ENCODE peak calls at places on chromosome 11, in four cellular contexts. X, A, D and Q are unnamed samples.

GRCh38 chr11:65274734-65275682 is 13.2 kb downstream of the POLA2 start:
- DNase-seq in X (peak), A (peak), D (peak), Q (peak)

GRCh38 chr11:78740175-78741161 is 165.8 kb upstream of the NARS2 start:
- DNase-seq in X (no peak), A (no peak), D (peak), Q (no peak)

GRCh38 chr11:19673924-19674390 is 38.7 kb upstream of the NAV2 start:
- DNase-seq in X (peak), A (peak), D (peak), Q (no peak)

GRCh38 chr11:115613986-115614625 is 109.9 kb upstream of the CADM1 start:
- DNase-seq in X (no peak), A (no peak), D (no peak), Q (no peak)

GRCh38 chr11:61152816-61153592 is 8.2 kb downstream of the VPS37C start:
- DNase-seq in X (no peak), A (no peak), D (no peak), Q (no peak)

GRCh38 chr11:16195659-16196058 is 160.7 kb downstream of the SOX6 start:
- DNase-seq in X (no peak), A (no peak), D (no peak), Q (no peak)

GRCh38 chr11:67371199-67371548 is 2.2 kb downstream of the CLCF1 start:
- DNase-seq in X (no peak), A (no peak), D (no peak), Q (no peak)

GRCh38 chr11:35151241-35151640 is 12.3 kb downstream of the CD44 start:
- DNase-seq in X (no peak), A (no peak), D (no peak), Q (no peak)

GRCh38 chr11:125402436-125402835 is 93.6 kb downstream of the FEZ1 start:
- DNase-seq in X (no peak), A (no peak), D (no peak), Q (no peak)

GRCh38 chr11:27720277-27720830 is 20.1 kb upstream of the BDNF start:
- DNase-seq in X (peak), A (no peak), D (peak), Q (peak)

GRCh38 chr11:18657696-18658095 is 23.6 kb upstream of the SPTY2D1 start:
- DNase-seq in X (no peak), A (no peak), D (no peak), Q (no peak)

GRCh38 chr11:73159981-73160777 is 18.1 kb upstream of the FCHSD2 start:
- DNase-seq in X (no peak), A (no peak), D (no peak), Q (no peak)

GRCh38 chr11:125368757-125369156 is 127.3 kb downstream of the FEZ1 start:
- DNase-seq in X (no peak), A (no peak), D (no peak), Q (no peak)

GRCh38 chr11:117973446-117973922 is 12.7 kb upstream of the IL10RA start:
- DNase-seq in X (no peak), A (peak), D (no peak), Q (no peak)

GRCh38 chr11:119728651-119729580 is at the start of gene NECTIN1:
- DNase-seq in X (peak), A (peak), D (peak), Q (peak)
- TF ChIP-seq POLR2A in X (no peak), A (peak), D (peak), Q (peak)

GRCh38 chr11:101442936-101443521 is 140.8 kb downstream of the TRPC6 start:
- DNase-seq in X (no peak), A (no peak), D (no peak), Q (no peak)
- TF ChIP-seq POLR2A in X (no peak), A (no peak), D (no peak), Q (no peak)

GRCh38 chr11:83195176-83195531 is 1.6 kb downstream of the ANKRD42 start:
- DNase-seq in X (no peak), A (peak), D (no peak), Q (peak)

GRCh38 chr11:83192846-83193245 is 666 bp upstream of the ANKRD42 start:
- DNase-seq in X (no peak), A (no peak), D (no peak), Q (peak)

GRCh38 chr11:83195649-83196048 is 2.1 kb downstream of the ANKRD42 start:
- DNase-seq in X (no peak), A (no peak), D (no peak), Q (no peak)

GRCh38 chr11:83193315-83194283 is at the start of gene ANKRD42:
- DNase-seq in X (peak), A (peak), D (peak), Q (peak)

DNA sequence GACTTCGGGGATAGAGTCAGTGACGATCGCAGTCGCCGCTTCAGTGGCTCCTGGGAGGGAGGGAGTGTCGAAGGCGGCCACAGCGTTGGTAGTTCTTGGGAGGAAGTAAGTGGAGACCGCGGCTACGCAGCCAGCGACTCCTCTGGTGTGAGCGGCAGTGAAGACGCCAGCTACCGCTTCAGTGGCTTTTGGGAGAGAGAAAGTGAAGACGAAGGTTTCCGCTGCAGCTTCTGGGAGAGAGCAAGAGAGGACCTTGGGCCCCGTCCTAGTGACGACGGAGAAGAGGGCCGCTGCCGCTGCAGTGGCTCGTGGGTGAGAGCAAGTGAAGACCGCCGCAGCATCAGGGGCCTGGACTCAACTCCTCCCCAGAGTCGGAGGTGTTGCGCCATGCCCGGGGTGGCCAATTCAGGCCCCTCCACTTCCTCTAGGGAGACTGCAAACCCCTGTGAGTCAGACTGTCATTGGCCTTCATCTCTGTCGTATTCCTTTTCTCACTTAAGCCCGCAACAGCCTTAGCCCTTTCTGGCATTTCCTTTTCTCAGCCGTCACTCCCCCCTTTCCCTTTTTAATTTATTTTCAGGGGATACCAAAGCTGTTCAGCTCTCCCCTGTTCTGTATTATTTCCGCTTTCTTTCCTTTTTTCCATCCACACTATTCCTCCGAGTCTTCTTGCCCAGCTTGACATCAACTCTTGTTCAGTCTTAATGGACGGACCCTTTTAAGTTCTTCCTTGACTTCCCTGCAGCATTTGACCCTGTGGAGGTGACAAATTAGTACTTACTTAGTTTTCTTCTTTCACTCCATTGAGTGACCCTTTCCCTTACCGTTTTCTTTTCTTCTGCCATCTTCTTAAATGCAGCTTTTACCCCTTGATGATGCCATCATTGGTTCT is 1.0 kb downstream of the ANKRD42 start:
- DNase-seq in X (peak), A (peak), D (peak), Q (peak)
- TF ChIP-seq POLR2A in X (no peak), A (peak), D (peak), Q (no peak)

DNA sequence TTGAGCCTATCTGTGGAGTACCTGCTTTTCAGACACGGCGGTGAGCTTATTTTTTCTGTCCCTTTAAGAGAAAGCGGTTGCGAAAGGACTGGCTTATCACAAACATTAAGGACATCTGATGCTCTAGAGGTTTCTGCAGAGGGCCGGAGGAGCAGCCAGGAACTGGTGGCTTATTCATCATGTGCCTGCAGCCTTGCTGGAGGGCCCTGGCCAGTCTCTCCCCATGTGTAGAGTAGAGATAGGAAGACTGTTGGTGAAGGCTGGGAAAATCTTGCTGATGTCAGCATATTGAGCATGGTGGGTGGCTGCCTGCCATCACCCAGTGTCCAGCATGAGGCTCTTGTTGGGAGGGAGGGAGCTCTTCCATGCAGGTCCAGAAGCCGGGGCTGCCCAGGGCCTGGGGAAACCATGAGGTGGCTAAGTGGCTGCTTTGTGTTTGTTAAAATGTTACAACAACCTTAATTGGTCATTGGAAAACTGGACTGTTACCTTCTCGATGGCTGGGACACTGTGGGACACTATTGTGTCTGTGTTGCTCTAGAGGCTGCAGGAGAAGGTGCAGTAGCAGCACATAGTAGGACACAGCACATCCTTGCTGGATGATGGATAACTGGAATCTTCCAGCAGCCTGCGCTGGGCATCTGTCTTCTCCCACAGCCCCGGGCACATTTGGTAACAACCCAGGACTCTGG is 54.3 kb downstream of the TSPAN18 start:
- DNase-seq in X (peak), A (peak), D (no peak), Q (peak)
- TF ChIP-seq POLR2A in X (no peak), A (no peak), D (no peak), Q (no peak)

GRCh38 chr11:11584937-11585336 is 36.9 kb downstream of the GALNT18 start:
- DNase-seq in X (no peak), A (no peak), D (no peak), Q (no peak)

GRCh38 chr11:11588243-11588642 is 33.6 kb downstream of the GALNT18 start:
- DNase-seq in X (no peak), A (no peak), D (no peak), Q (no peak)

GRCh38 chr11:11588890-11589289 is 32.9 kb downstream of the GALNT18 start:
- DNase-seq in X (no peak), A (no peak), D (no peak), Q (no peak)

GRCh38 chr11:11586465-11586864 is 35.3 kb downstream of the GALNT18 start:
- DNase-seq in X (no peak), A (no peak), D (no peak), Q (no peak)

GRCh38 chr11:11587122-11587521 is 34.7 kb downstream of the GALNT18 start:
- DNase-seq in X (no peak), A (no peak), D (no peak), Q (no peak)
- TF ChIP-seq POLR2A in X (no peak), A (no peak), D (no peak), Q (no peak)

GRCh38 chr11:47183969-47184368 is 2.3 kb downstream of the PACSIN3 start:
- DNase-seq in X (peak), A (peak), D (no peak), Q (no peak)

GRCh38 chr11:47186937-47187681 is 875 bp upstream of the PACSIN3 start:
- DNase-seq in X (peak), A (peak), D (peak), Q (peak)

GRCh38 chr11:47184711-47185304 is 1.4 kb downstream of the PACSIN3 start:
- DNase-seq in X (no peak), A (no peak), D (no peak), Q (no peak)

GRCh38 chr11:47186076-47186936 is at the start of gene PACSIN3:
- DNase-seq in X (peak), A (peak), D (peak), Q (peak)

DNA sequence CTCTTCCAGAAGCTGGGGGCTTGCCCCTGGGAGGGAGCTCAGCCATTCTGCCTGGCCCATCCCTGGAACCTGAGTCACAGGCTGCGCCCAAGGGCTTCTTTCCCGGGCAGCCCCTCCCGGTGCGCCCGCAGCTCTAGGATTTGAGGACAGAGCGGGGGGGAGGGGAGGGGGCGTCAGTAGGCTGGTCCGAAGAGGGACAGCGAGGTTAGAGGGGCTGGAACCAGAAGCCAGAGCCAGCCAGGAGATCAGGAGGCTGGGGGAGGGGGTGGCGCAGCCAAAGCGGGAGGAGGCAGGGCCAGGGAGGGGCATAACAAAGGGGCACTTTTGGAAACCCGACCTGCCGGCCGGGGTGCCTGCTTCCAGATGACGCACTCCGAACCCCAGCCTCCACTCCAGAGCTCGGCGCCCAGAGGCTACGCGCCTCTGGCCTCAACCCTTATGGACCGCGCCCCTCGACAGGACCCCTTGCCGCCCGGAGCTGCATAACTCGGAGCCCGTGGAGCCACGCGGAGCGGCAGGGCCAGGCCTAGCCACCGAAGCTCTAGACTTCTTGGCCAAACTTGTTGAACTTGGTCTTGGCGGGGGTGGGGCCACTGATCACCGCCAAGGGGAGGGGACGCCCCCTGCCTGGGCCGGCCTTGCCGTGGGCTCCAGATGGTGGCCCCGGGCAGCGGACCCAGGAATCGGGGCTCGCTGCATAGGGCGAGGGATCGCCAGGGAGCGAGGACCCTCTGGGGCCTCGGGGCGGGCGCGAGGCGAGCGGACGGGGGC is 744 bp downstream of the PACSIN3 start:
- DNase-seq in X (peak), A (peak), D (peak), Q (no peak)
- TF ChIP-seq POLR2A in X (no peak), A (no peak), D (peak), Q (no peak)

DNA sequence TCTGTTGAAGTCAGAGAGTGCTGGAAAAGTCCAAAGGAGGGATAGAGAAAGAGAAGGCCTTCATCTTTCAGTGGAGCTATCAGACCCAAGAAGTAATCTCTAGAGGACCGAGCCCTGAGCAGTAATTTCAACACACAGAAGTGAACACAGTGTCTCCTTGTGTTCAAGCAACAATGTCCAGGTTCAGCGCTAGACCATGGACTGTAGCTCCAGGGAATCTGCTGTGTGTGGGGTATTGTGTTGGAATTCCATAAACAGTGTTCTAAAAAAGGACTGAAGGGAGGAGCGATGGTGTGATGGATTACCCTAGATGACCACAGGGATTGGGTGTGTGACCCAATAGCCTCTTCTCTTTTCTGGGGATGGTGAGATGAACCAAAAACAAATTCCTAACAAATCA is 165.9 kb downstream of the BLID start:
- DNase-seq in X (no peak), A (no peak), D (no peak), Q (no peak)
- TF ChIP-seq POLR2A in X (no peak), A (no peak), D (no peak), Q (no peak)

GRCh38 chr11:69221086-69221485 is 65.4 kb downstream of the SMIM38 start:
- DNase-seq in X (peak), A (no peak), D (no peak), Q (no peak)
- TF ChIP-seq POLR2A in X (no peak), A (no peak), D (no peak), Q (no peak)

GRCh38 chr11:116828632-116829524 is 829 bp upstream of the APOC3 start:
- DNase-seq in X (no peak), A (no peak), D (no peak), Q (peak)
- TF ChIP-seq POLR2A in X (no peak), A (no peak), D (no peak), Q (no peak)